ENCODE peak calls at places on chromosomes 2 and 18, in ten cellular contexts. One of them, this sample, is unnamed.

GRCh38 chr2:233907627-233908026 is 9.5 kb upstream of the TRPM8 start:
- DNase-seq in type B pancreatic cell: no peak
- DNase-seq in thyroid gland: no peak
- DNase-seq in keratinocyte: no peak
- DNase-seq in HCT116: no peak
- DNase-seq in cardiac fibroblast: no peak
- DNase-seq in A549: no peak
- DNase-seq in PC-3: no peak
- DNase-seq in progenitor cell of endocrine pancreas: no peak
- DNase-seq in GM12865: no peak
- DNase-seq in this sample: no peak

GRCh38 chr2:17547237-17547636 is 6.7 kb downstream of the VSNL1 start:
- DNase-seq in HCT116: no peak
- DNase-seq in keratinocyte: no peak
- DNase-seq in PC-3: no peak
- DNase-seq in cardiac fibroblast: no peak
- DNase-seq in progenitor cell of endocrine pancreas: no peak
- DNase-seq in type B pancreatic cell: no peak
- DNase-seq in GM12865: no peak
- DNase-seq in thyroid gland: no peak
- DNase-seq in A549: no peak
- DNase-seq in this sample: no peak

GRCh38 chr18:5868218-5868904 is 27.0 kb downstream of the TMEM200C start:
- DNase-seq in progenitor cell of endocrine pancreas: peak
- DNase-seq in type B pancreatic cell: peak
- DNase-seq in keratinocyte: peak
- DNase-seq in cardiac fibroblast: peak
- DNase-seq in GM12865: peak
- DNase-seq in A549: peak
- DNase-seq in PC-3: peak
- DNase-seq in HCT116: no peak
- DNase-seq in thyroid gland: peak
- DNase-seq in this sample: peak

GRCh38 chr2:27273123-27273522 is 2.1 kb upstream of the DNAJC5G start:
- DNase-seq in HCT116: no peak
- DNase-seq in PC-3: no peak
- DNase-seq in keratinocyte: no peak
- DNase-seq in A549: no peak
- DNase-seq in type B pancreatic cell: no peak
- DNase-seq in GM12865: no peak
- DNase-seq in progenitor cell of endocrine pancreas: no peak
- DNase-seq in cardiac fibroblast: no peak
- DNase-seq in thyroid gland: peak
- DNase-seq in this sample: no peak

GRCh38 chr18:76496200-76496890 is 1.3 kb upstream of the ZNF516 start:
- DNase-seq in PC-3: no peak
- DNase-seq in HCT116: no peak
- DNase-seq in A549: no peak
- DNase-seq in keratinocyte: no peak
- DNase-seq in type B pancreatic cell: no peak
- DNase-seq in thyroid gland: peak
- DNase-seq in GM12865: peak
- DNase-seq in progenitor cell of endocrine pancreas: peak
- DNase-seq in cardiac fibroblast: peak
- DNase-seq in this sample: peak

GRCh38 chr2:238928520-238929241 is 80.8 kb downstream of the TWIST2 start:
- DNase-seq in HCT116: no peak
- DNase-seq in thyroid gland: no peak
- DNase-seq in keratinocyte: no peak
- DNase-seq in type B pancreatic cell: peak
- DNase-seq in cardiac fibroblast: no peak
- DNase-seq in GM12865: no peak
- DNase-seq in A549: no peak
- DNase-seq in progenitor cell of endocrine pancreas: no peak
- DNase-seq in PC-3: no peak
- DNase-seq in this sample: no peak

GRCh38 chr2:173191601-173192000 is 116.0 kb downstream of the MAP3K20 start:
- DNase-seq in HCT116: no peak
- DNase-seq in thyroid gland: no peak
- DNase-seq in PC-3: peak
- DNase-seq in progenitor cell of endocrine pancreas: no peak
- DNase-seq in A549: no peak
- DNase-seq in GM12865: no peak
- DNase-seq in cardiac fibroblast: no peak
- DNase-seq in type B pancreatic cell: no peak
- DNase-seq in keratinocyte: peak
- DNase-seq in this sample: no peak

GRCh38 chr2:196970089-196970488 is 43.6 kb upstream of the PGAP1 start:
- DNase-seq in thyroid gland: no peak
- DNase-seq in A549: no peak
- DNase-seq in HCT116: no peak
- DNase-seq in type B pancreatic cell: no peak
- DNase-seq in keratinocyte: no peak
- DNase-seq in cardiac fibroblast: no peak
- DNase-seq in progenitor cell of endocrine pancreas: no peak
- DNase-seq in GM12865: no peak
- DNase-seq in PC-3: no peak
- DNase-seq in this sample: no peak

GRCh38 chr2:43013821-43014345 is 212.5 kb downstream of the ZFP36L2 start:
- DNase-seq in thyroid gland: no peak
- DNase-seq in HCT116: no peak
- DNase-seq in progenitor cell of endocrine pancreas: no peak
- DNase-seq in PC-3: no peak
- DNase-seq in keratinocyte: no peak
- DNase-seq in cardiac fibroblast: no peak
- DNase-seq in A549: no peak
- DNase-seq in GM12865: no peak
- DNase-seq in type B pancreatic cell: no peak
- DNase-seq in this sample: no peak

GRCh38 chr2:23901966-23902942 is 24.7 kb downstream of the ATAD2B start:
- DNase-seq in GM12865: no peak
- DNase-seq in cardiac fibroblast: no peak
- DNase-seq in keratinocyte: no peak
- DNase-seq in type B pancreatic cell: no peak
- DNase-seq in thyroid gland: no peak
- DNase-seq in PC-3: peak
- DNase-seq in HCT116: no peak
- DNase-seq in A549: no peak
- DNase-seq in progenitor cell of endocrine pancreas: no peak
- DNase-seq in this sample: no peak

GRCh38 chr2:108911807-108912628 is 77.0 kb downstream of the EDAR start:
- DNase-seq in A549: no peak
- DNase-seq in type B pancreatic cell: peak
- DNase-seq in thyroid gland: no peak
- DNase-seq in PC-3: no peak
- DNase-seq in progenitor cell of endocrine pancreas: no peak
- DNase-seq in HCT116: no peak
- DNase-seq in cardiac fibroblast: no peak
- DNase-seq in keratinocyte: no peak
- DNase-seq in GM12865: no peak
- DNase-seq in this sample: no peak

GRCh38 chr2:43226955-43227829 is 786 bp upstream of the ZFP36L2 start:
- DNase-seq in progenitor cell of endocrine pancreas: peak
- DNase-seq in type B pancreatic cell: peak
- DNase-seq in HCT116: peak
- DNase-seq in A549: peak
- DNase-seq in GM12865: peak
- DNase-seq in keratinocyte: no peak
- DNase-seq in PC-3: peak
- DNase-seq in cardiac fibroblast: peak
- DNase-seq in thyroid gland: peak
- DNase-seq in this sample: peak

GRCh38 chr18:22346342-22346967 is 71.3 kb downstream of the CTAGE1 start:
- DNase-seq in keratinocyte: no peak
- DNase-seq in progenitor cell of endocrine pancreas: no peak
- DNase-seq in PC-3: peak
- DNase-seq in GM12865: no peak
- DNase-seq in thyroid gland: peak
- DNase-seq in type B pancreatic cell: no peak
- DNase-seq in HCT116: no peak
- DNase-seq in cardiac fibroblast: peak
- DNase-seq in A549: no peak
- DNase-seq in this sample: no peak

GRCh38 chr2:100747551-100747950 is 72.4 kb upstream of the NPAS2 start:
- DNase-seq in keratinocyte: no peak
- DNase-seq in HCT116: no peak
- DNase-seq in thyroid gland: no peak
- DNase-seq in A549: no peak
- DNase-seq in cardiac fibroblast: peak
- DNase-seq in type B pancreatic cell: no peak
- DNase-seq in GM12865: no peak
- DNase-seq in progenitor cell of endocrine pancreas: no peak
- DNase-seq in PC-3: peak
- DNase-seq in this sample: no peak

GRCh38 chr18:45687617-45688016 is 36.4 kb upstream of the SLC14A1 start:
- DNase-seq in A549: no peak
- DNase-seq in type B pancreatic cell: peak
- DNase-seq in thyroid gland: no peak
- DNase-seq in keratinocyte: no peak
- DNase-seq in PC-3: no peak
- DNase-seq in cardiac fibroblast: no peak
- DNase-seq in GM12865: peak
- DNase-seq in progenitor cell of endocrine pancreas: no peak
- DNase-seq in HCT116: no peak
- DNase-seq in this sample: no peak

DNA sequence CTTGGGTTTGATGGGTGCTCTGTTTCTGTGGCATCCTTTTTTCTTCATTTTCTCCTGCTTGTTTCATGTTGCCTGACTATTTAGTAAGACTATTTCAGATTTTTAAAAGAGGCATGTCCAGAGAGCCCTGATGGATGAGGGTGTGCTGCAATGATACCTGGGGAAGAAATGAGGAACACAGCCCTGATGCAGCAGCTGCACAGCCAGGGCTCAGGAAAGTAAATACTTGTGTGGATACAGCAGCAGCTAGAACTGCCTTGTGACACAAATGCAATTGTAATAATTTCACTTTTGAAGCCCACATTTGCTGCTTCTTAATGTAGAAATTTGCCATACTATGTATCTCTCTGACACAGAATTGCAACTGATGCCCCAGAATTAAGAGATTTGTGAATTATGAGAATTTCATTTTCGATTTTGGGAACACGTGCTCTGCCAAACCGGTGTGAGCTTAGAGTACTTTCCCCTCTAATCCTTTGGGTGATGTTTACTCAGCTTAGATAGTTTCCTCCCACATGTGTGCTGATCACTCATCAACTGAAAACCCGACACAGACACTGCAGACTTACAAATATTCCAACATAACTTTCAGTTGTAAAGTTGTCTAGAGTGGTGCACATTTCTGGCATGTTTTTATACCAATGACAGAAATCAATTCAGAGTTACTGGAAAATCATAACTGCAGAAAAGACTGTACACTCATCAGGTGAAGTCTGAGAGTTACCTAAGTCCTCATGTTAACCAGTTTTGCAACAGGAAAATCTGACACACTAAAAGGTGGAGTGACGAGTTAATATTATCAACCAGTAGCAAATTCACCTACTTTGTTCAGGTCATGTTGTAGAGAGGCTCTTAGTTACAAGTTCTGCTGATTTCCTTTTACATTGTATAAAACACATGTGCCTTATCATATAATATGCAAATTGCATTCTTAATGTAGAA is 383.4 kb downstream of the CBLN2 start:
- DNase-seq in type B pancreatic cell: no peak
- DNase-seq in GM12865: peak
- DNase-seq in HCT116: no peak
- DNase-seq in thyroid gland: no peak
- DNase-seq in A549: no peak
- DNase-seq in keratinocyte: no peak
- DNase-seq in cardiac fibroblast: no peak
- DNase-seq in PC-3: peak
- DNase-seq in progenitor cell of endocrine pancreas: no peak
- DNase-seq in this sample: no peak
- TF ChIP-seq CTCF in type B pancreatic cell: no peak
- TF ChIP-seq CTCF in GM12865: no peak
- TF ChIP-seq CTCF in HCT116: no peak
- TF ChIP-seq CTCF in thyroid gland: no peak
- TF ChIP-seq CTCF in A549: no peak
- TF ChIP-seq CTCF in keratinocyte: no peak
- TF ChIP-seq CTCF in cardiac fibroblast: no peak
- TF ChIP-seq CTCF in PC-3: no peak
- TF ChIP-seq CTCF in progenitor cell of endocrine pancreas: no peak
- TF ChIP-seq CTCF in this sample: no peak

GRCh38 chr2:13046557-13047165 is 329.9 kb downstream of the TRIB2 start:
- DNase-seq in keratinocyte: no peak
- DNase-seq in GM12865: peak
- DNase-seq in cardiac fibroblast: peak
- DNase-seq in PC-3: peak
- DNase-seq in A549: no peak
- DNase-seq in progenitor cell of endocrine pancreas: no peak
- DNase-seq in thyroid gland: no peak
- DNase-seq in type B pancreatic cell: no peak
- DNase-seq in HCT116: peak
- DNase-seq in this sample: no peak
- TF ChIP-seq CTCF in keratinocyte: peak
- TF ChIP-seq CTCF in GM12865: peak
- TF ChIP-seq CTCF in cardiac fibroblast: peak
- TF ChIP-seq CTCF in PC-3: peak
- TF ChIP-seq CTCF in A549: peak
- TF ChIP-seq CTCF in progenitor cell of endocrine pancreas: peak
- TF ChIP-seq CTCF in thyroid gland: peak
- TF ChIP-seq CTCF in type B pancreatic cell: peak
- TF ChIP-seq CTCF in HCT116: peak
- TF ChIP-seq CTCF in this sample: peak

DNA sequence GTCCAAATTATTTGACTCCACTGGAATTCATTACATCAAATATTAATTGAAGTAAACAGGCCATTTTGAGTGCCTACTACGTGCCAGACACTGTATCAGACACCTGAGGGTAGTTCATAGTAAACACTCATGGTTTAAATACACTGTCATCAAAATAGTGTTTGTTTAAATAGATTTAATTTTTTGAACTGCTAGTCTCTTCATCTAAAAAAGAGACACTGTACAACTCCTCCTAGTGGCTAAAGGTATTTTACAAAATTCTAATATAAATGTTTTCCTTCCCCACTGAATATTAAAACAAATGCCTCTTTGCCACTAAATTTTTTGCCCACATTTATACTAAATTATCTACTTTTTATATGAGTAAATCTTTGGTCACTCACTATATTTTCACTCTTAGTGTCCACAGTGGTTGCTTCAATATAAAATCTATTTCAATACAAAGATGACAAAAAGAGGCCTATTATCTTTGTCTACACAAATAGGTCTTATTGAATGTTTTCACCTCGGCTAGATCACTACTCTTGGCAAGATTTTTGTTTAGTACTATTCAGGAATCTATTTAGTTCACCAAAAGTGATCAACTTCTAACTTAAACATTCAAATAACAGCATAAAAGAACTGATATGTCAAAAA is 122.1 kb downstream of the TMEM247 start:
- DNase-seq in GM12865: no peak
- DNase-seq in type B pancreatic cell: no peak
- DNase-seq in A549: no peak
- DNase-seq in keratinocyte: no peak
- DNase-seq in thyroid gland: no peak
- DNase-seq in cardiac fibroblast: peak
- DNase-seq in PC-3: peak
- DNase-seq in HCT116: no peak
- DNase-seq in progenitor cell of endocrine pancreas: no peak
- DNase-seq in this sample: no peak
- TF ChIP-seq CTCF in GM12865: peak
- TF ChIP-seq CTCF in type B pancreatic cell: peak
- TF ChIP-seq CTCF in A549: peak
- TF ChIP-seq CTCF in keratinocyte: peak
- TF ChIP-seq CTCF in thyroid gland: peak
- TF ChIP-seq CTCF in cardiac fibroblast: peak
- TF ChIP-seq CTCF in PC-3: peak
- TF ChIP-seq CTCF in HCT116: peak
- TF ChIP-seq CTCF in progenitor cell of endocrine pancreas: peak
- TF ChIP-seq CTCF in this sample: peak

GRCh38 chr2:165970663-165971062 is 17.1 kb upstream of the TTC21B start:
- DNase-seq in cardiac fibroblast: no peak
- DNase-seq in type B pancreatic cell: no peak
- DNase-seq in progenitor cell of endocrine pancreas: no peak
- DNase-seq in keratinocyte: no peak
- DNase-seq in GM12865: no peak
- DNase-seq in A549: no peak
- DNase-seq in thyroid gland: no peak
- DNase-seq in PC-3: peak
- DNase-seq in HCT116: no peak
- DNase-seq in this sample: no peak
- TF ChIP-seq CTCF in cardiac fibroblast: no peak
- TF ChIP-seq CTCF in type B pancreatic cell: no peak
- TF ChIP-seq CTCF in progenitor cell of endocrine pancreas: no peak
- TF ChIP-seq CTCF in keratinocyte: no peak
- TF ChIP-seq CTCF in GM12865: no peak
- TF ChIP-seq CTCF in A549: no peak
- TF ChIP-seq CTCF in thyroid gland: no peak
- TF ChIP-seq CTCF in PC-3: no peak
- TF ChIP-seq CTCF in HCT116: no peak
- TF ChIP-seq CTCF in this sample: no peak

This sample was measured in glutamatergic neuron.